ENCODE peak calls at places on chromosome 7, in six cellular contexts. Q is HCT116, W is K562, U is GM12878, Z is HepG2, K is H1. S is an unnamed sample.

GRCh38 chr7:121330053-121330833 is 1.4 kb downstream of the WNT16 start:
- DNase-seq in Q (no peak), W (peak; percentile 47), U (no peak), Z (no peak), K (no peak), S (peak; percentile 32)

GRCh38 chr7:107594961-107595737 is 15.1 kb downstream of the BCAP29 start:
- DNase-seq in Q (no peak), W (no peak), U (no peak), Z (no peak), K (no peak), S (peak; percentile 13)

GRCh38 chr7:127635659-127636285 is 16.2 kb upstream of the SND1 start:
- DNase-seq in Q (no peak), W (no peak), U (no peak), Z (no peak), K (no peak), S (no peak)

GRCh38 chr7:105581066-105581811 is at the start of gene EFCAB10:
- DNase-seq in Q (peak; percentile 56), W (no peak), U (no peak), Z (peak; percentile 75), K (peak; percentile 88), S (peak; percentile 89)

GRCh38 chr7:156533420-156533819 is 107.2 kb upstream of the RNF32 start:
- DNase-seq in Q (no peak), W (no peak), U (no peak), Z (no peak), K (no peak), S (no peak)

GRCh38 chr7:120272896-120273475 is at the start of gene KCND2:
- DNase-seq in Q (no peak), W (no peak), U (no peak), Z (no peak), K (no peak), S (no peak)

GRCh38 chr7:47827321-47827720 is 120.9 kb downstream of the PKD1L1 start:
- DNase-seq in Q (no peak), W (no peak), U (no peak), Z (no peak), K (no peak), S (no peak)

GRCh38 chr7:155870334-155871180 is 58.3 kb upstream of the SHH start:
- DNase-seq in Q (no peak), W (no peak), U (no peak), Z (no peak), K (no peak), S (no peak)

GRCh38 chr7:5636914-5637313 is 144.5 kb downstream of the RNF216 start:
- DNase-seq in Q (no peak), W (peak; percentile 50), U (no peak), Z (no peak), K (no peak), S (no peak)

GRCh38 chr7:16067695-16068094 is 353.6 kb downstream of the CRPPA start:
- DNase-seq in Q (no peak), W (no peak), U (no peak), Z (no peak), K (no peak), S (no peak)

GRCh38 chr7:70764004-70764691 is 367.8 kb upstream of the GALNT17 start:
- DNase-seq in Q (no peak), W (no peak), U (peak; percentile 98), Z (no peak), K (no peak), S (no peak)

GRCh38 chr7:100465702-100466311 is 1.7 kb upstream of the SPACDR start:
- DNase-seq in Q (no peak), W (peak; percentile 80), U (no peak), Z (peak; percentile 58), K (no peak), S (no peak)

GRCh38 chr7:4633012-4633411 is 49.1 kb upstream of the FOXK1 start:
- DNase-seq in Q (peak; percentile 78), W (peak; percentile 82), U (no peak), Z (peak; percentile 50), K (no peak), S (no peak)

GRCh38 chr7:72321637-72322036 is 90.5 kb downstream of the CALN1 start:
- DNase-seq in Q (no peak), W (no peak), U (no peak), Z (no peak), K (no peak), S (no peak)

GRCh38 chr7:129816742-129817141 is 136.0 kb downstream of the UBE2H start:
- DNase-seq in Q (no peak), W (no peak), U (no peak), Z (no peak), K (no peak), S (no peak)

GRCh38 chr7:31033674-31034073 is 18.4 kb upstream of the ADCYAP1R1 start:
- DNase-seq in Q (no peak), W (no peak), U (no peak), Z (no peak), K (no peak), S (no peak)

GRCh38 chr7:111730476-111731300 is 168.4 kb upstream of the IMMP2L start:
- DNase-seq in Q (peak; percentile 39), W (peak; percentile 86), U (no peak), Z (peak; percentile 24), K (no peak), S (peak; percentile 43)

GRCh38 chr7:5450549-5451327 is 27.1 kb upstream of the TNRC18 start:
- DNase-seq in Q (no peak), W (peak; percentile 69), U (no peak), Z (peak; percentile 53), K (no peak), S (peak; percentile 47)

GRCh38 chr7:143882611-143883078 is 19.3 kb downstream of the TCAF1 start:
- DNase-seq in Q (no peak), W (no peak), U (no peak), Z (peak; percentile 79), K (no peak), S (no peak)

GRCh38 chr7:33677556-33677955 is 227.8 kb upstream of the BMPER start:
- DNase-seq in Q (no peak), W (no peak), U (no peak), Z (no peak), K (no peak), S (no peak)

GRCh38 chr7:43658718-43659548 is 70.4 kb downstream of the COA1 start:
- DNase-seq in Q (no peak), W (no peak), U (no peak), Z (peak; percentile 81), K (no peak), S (no peak)

GRCh38 chr7:141704112-141704511 is 2.1 kb upstream of the DENND11 start:
- DNase-seq in Q (no peak), W (no peak), U (no peak), Z (no peak), K (no peak), S (no peak)

GRCh38 chr7:44145419-44145968 is 4.4 kb upstream of the MYL7 start:
- DNase-seq in Q (no peak), W (peak; percentile 9), U (no peak), Z (no peak), K (no peak), S (no peak)

GRCh38 chr7:116951366-116952292 is 1.7 kb upstream of the ST7 start:
- DNase-seq in Q (peak; percentile 48), W (peak; percentile 96), U (no peak), Z (peak; percentile 69), K (no peak), S (no peak)

GRCh38 chr7:101235050-101235449 is 2.6 kb downstream of the CLDN15 start:
- DNase-seq in Q (no peak), W (peak; percentile 67), U (no peak), Z (peak; percentile 29), K (no peak), S (no peak)

DNA sequence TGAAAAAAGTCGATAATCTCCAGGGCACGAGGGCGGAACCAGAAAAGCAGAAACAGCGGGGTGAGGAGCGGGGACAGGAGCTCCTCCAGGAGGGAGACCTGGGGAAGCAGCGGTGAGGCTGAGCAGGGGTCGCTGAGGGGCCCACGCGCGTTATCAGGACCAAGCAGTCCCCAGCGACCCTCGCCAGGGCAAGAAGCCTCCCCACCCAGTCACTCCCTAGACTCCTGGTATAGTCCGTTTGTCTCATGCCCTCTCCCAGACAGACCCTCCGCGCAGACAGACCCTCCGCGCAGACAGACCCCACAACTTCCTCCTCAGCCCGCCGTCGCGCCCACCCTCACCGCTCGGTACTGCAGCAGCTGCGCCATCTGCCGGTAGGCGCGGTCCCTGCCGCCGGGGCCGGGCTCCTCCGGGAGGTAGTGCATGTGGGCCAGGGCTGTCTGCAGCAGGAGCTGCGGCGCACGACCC is 6.3 kb downstream of the ATG9B start:
- DNase-seq in Q (no peak), W (peak; percentile 90), U (no peak), Z (no peak), K (no peak), S (peak; percentile 76)
- TF ChIP-seq YY1 in Q (no peak), W (peak; percentile 63), U (peak; percentile 45), Z (no peak), K (peak; percentile 5), S (no peak)

GRCh38 chr7:1668932-1669485 is 1.1 kb upstream of the ELFN1 start:
- DNase-seq in Q (no peak), W (peak; percentile 45), U (no peak), Z (no peak), K (no peak), S (no peak)

GRCh38 chr7:1668486-1668931 is 1.6 kb upstream of the ELFN1 start:
- DNase-seq in Q (no peak), W (no peak), U (no peak), Z (no peak), K (no peak), S (no peak)

GRCh38 chr7:1666251-1666778 is 3.8 kb upstream of the ELFN1 start:
- DNase-seq in Q (no peak), W (no peak), U (no peak), Z (no peak), K (no peak), S (no peak)

GRCh38 chr7:1666779-1667565 is 3.1 kb upstream of the ELFN1 start:
- DNase-seq in Q (no peak), W (no peak), U (no peak), Z (no peak), K (no peak), S (no peak)

GRCh38 chr7:1667566-1668485 is 2.3 kb upstream of the ELFN1 start:
- DNase-seq in Q (no peak), W (no peak), U (no peak), Z (no peak), K (no peak), S (no peak)
- TF ChIP-seq ZNF274 in Q (no peak), W (no peak), U (no peak), Z (no peak), K (no peak), S (no peak)

DNA sequence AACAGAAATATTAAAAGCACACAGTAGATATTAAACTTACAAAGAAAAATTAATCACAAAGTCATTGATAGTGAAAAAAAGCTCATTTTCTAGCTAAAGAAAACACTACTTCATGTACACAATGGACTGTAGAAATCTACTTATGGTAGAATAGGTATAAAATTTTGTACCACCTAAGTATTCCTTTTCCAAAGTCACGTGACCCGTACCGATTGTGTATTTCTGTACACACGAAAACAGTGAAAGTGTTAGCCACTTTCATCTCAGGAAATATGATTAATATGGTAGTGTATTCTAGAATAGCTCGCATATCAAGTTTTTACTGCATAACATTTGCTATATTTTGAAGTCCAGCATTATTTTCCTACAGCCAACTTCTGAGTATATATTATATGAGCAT is 114.5 kb downstream of the CD36 start:
- DNase-seq in Q (no peak), W (no peak), U (no peak), Z (no peak), K (no peak), S (no peak)
- TF ChIP-seq YY1 in Q (no peak), W (no peak), U (no peak), Z (no peak), K (no peak), S (no peak)

GRCh38 chr7:54813398-54813797 is 54.4 kb upstream of the SEC61G start:
- DNase-seq in Q (no peak), W (no peak), U (no peak), Z (no peak), K (no peak), S (no peak)
- TF ChIP-seq ZNF274 in Q (no peak), W (no peak), U (no peak), Z (no peak), K (no peak), S (no peak)